ENCODE peak calls at places on chromosomes 12 and 14, in four cellular contexts. J is adipocyte; W is stimulated activated CD8-positive, alpha-beta memory T cell treated with anti-CD3 and anti-CD28 coated beads, Interleukin-2, amount 100 ng/mL, for 1 hour; R is right cardiac atrium. F is an unnamed sample.

GRCh38 chr12:123655420-123655819 is 15.5 kb upstream of the TCTN2 start:
- DNase-seq in J (no peak), W (no peak), R (peak), F (no peak)

GRCh38 chr12:107131832-107132616 is 38.7 kb upstream of the CRY1 start:
- DNase-seq in J (peak), W (no peak), R (no peak), F (no peak)

GRCh38 chr12:15001733-15002471 is 29.1 kb downstream of the PDE6H start:
- DNase-seq in J (peak), W (no peak), R (peak), F (peak)

GRCh38 chr12:127294651-127295205 is 972.2 kb upstream of the TMEM132C start:
- DNase-seq in J (no peak), W (no peak), R (no peak), F (no peak)

GRCh38 chr14:100761481-100761880 is 34.8 kb downstream of the DLK1 start:
- DNase-seq in J (peak), W (no peak), R (no peak), F (no peak)

GRCh38 chr14:28766505-28767238 is at the start of gene FOXG1:
- DNase-seq in J (no peak), W (no peak), R (peak), F (no peak)

GRCh38 chr12:41254546-41254945 is 66.4 kb downstream of the PDZRN4 start:
- DNase-seq in J (no peak), W (no peak), R (no peak), F (no peak)

GRCh38 chr12:105100207-105100985 is 7.1 kb upstream of the WASHC4 start:
- DNase-seq in J (peak), W (no peak), R (no peak), F (no peak)

GRCh38 chr12:107847830-107848229 is 73.3 kb downstream of the ASCL4 start:
- DNase-seq in J (no peak), W (no peak), R (peak), F (no peak)

GRCh38 chr14:54564799-54565235 is 2.1 kb upstream of the SAMD4A start:
- DNase-seq in J (peak), W (no peak), R (no peak), F (no peak)

GRCh38 chr12:105508096-105508495 is 177.6 kb downstream of the C12orf75 start:
- DNase-seq in J (no peak), W (no peak), R (no peak), F (no peak)

GRCh38 chr14:36214476-36215216 is 38.1 kb upstream of the PTCSC3 start:
- DNase-seq in J (no peak), W (no peak), R (no peak), F (no peak)

GRCh38 chr12:11686135-11686534 is 36.7 kb downstream of the ETV6 start:
- DNase-seq in J (no peak), W (no peak), R (no peak), F (no peak)

GRCh38 chr12:54993181-54993835 is 8.7 kb upstream of the TESPA1 start:
- DNase-seq in J (peak), W (peak), R (no peak), F (no peak)